ENCODE peak calls at places on chromosomes 4 and X, in seven cellular contexts. One of them, this sample, is unnamed.

GRCh38 chrX:152917969-152918579 is 20.2 kb downstream of the ZNF185 start:
- DNase-seq in CD8-positive, alpha-beta memory T cell: no peak
- DNase-seq in IMR-90: no peak
- DNase-seq in OCI-LY7: no peak
- DNase-seq in aorta: peak; percentile 60
- DNase-seq in ovary: no peak
- DNase-seq in lower lobe of right lung: no peak
- DNase-seq in this sample: no peak

GRCh38 chr4:6354119-6354518 is 84.5 kb downstream of the WFS1 start:
- DNase-seq in CD8-positive, alpha-beta memory T cell: no peak
- DNase-seq in IMR-90: no peak
- DNase-seq in OCI-LY7: no peak
- DNase-seq in aorta: no peak
- DNase-seq in ovary: no peak
- DNase-seq in lower lobe of right lung: no peak
- DNase-seq in this sample: no peak

GRCh38 chr4:115076691-115077090 is 36.7 kb downstream of the NDST4 start:
- DNase-seq in CD8-positive, alpha-beta memory T cell: no peak
- DNase-seq in IMR-90: no peak
- DNase-seq in OCI-LY7: no peak
- DNase-seq in aorta: no peak
- DNase-seq in ovary: no peak
- DNase-seq in lower lobe of right lung: no peak
- DNase-seq in this sample: no peak

GRCh38 chr4:145189981-145190380 is 9.6 kb upstream of the OTUD4 start:
- DNase-seq in CD8-positive, alpha-beta memory T cell: no peak
- DNase-seq in IMR-90: peak; percentile 39
- DNase-seq in OCI-LY7: no peak
- DNase-seq in aorta: no peak
- DNase-seq in ovary: no peak
- DNase-seq in lower lobe of right lung: no peak
- DNase-seq in this sample: no peak

GRCh38 chr4:88090898-88091297 is 67.5 kb downstream of the ABCG2 start:
- DNase-seq in CD8-positive, alpha-beta memory T cell: no peak
- DNase-seq in IMR-90: no peak
- DNase-seq in OCI-LY7: no peak
- DNase-seq in aorta: no peak
- DNase-seq in ovary: no peak
- DNase-seq in lower lobe of right lung: no peak
- DNase-seq in this sample: no peak

GRCh38 chr4:8427262-8427661 is 13.3 kb downstream of the ACOX3 start:
- DNase-seq in CD8-positive, alpha-beta memory T cell: no peak
- DNase-seq in IMR-90: no peak
- DNase-seq in OCI-LY7: no peak
- DNase-seq in aorta: no peak
- DNase-seq in ovary: no peak
- DNase-seq in lower lobe of right lung: no peak
- DNase-seq in this sample: no peak

GRCh38 chr4:158824425-158825274 is 55.8 kb downstream of the FNIP2 start:
- DNase-seq in CD8-positive, alpha-beta memory T cell: no peak
- DNase-seq in IMR-90: peak; percentile 17
- DNase-seq in OCI-LY7: no peak
- DNase-seq in aorta: no peak
- DNase-seq in ovary: no peak
- DNase-seq in lower lobe of right lung: no peak
- DNase-seq in this sample: no peak

GRCh38 chr4:105236202-105236916 is 89.7 kb downstream of the TET2 start:
- DNase-seq in CD8-positive, alpha-beta memory T cell: no peak
- DNase-seq in IMR-90: no peak
- DNase-seq in OCI-LY7: no peak
- DNase-seq in aorta: no peak
- DNase-seq in ovary: no peak
- DNase-seq in lower lobe of right lung: no peak
- DNase-seq in this sample: no peak

GRCh38 chr4:59598233-59598618 is 1601.9 kb upstream of the ADGRL3 start:
- DNase-seq in CD8-positive, alpha-beta memory T cell: no peak
- DNase-seq in IMR-90: no peak
- DNase-seq in OCI-LY7: no peak
- DNase-seq in aorta: no peak
- DNase-seq in ovary: no peak
- DNase-seq in lower lobe of right lung: no peak
- DNase-seq in this sample: no peak

GRCh38 chrX:103338663-103339062 is 8.6 kb downstream of the TCEAL7 start:
- DNase-seq in CD8-positive, alpha-beta memory T cell: no peak
- DNase-seq in IMR-90: no peak
- DNase-seq in OCI-LY7: no peak
- DNase-seq in aorta: no peak
- DNase-seq in ovary: no peak
- DNase-seq in lower lobe of right lung: no peak
- DNase-seq in this sample: no peak

GRCh38 chr4:1830234-1830633 is 25.7 kb downstream of the LETM1 start:
- DNase-seq in CD8-positive, alpha-beta memory T cell: no peak
- DNase-seq in IMR-90: no peak
- DNase-seq in OCI-LY7: no peak
- DNase-seq in aorta: no peak
- DNase-seq in ovary: no peak
- DNase-seq in lower lobe of right lung: no peak
- DNase-seq in this sample: no peak

GRCh38 chr4:1833307-1834046 is 22.5 kb downstream of the LETM1 start:
- DNase-seq in CD8-positive, alpha-beta memory T cell: no peak
- DNase-seq in IMR-90: no peak
- DNase-seq in OCI-LY7: peak; percentile 57
- DNase-seq in aorta: no peak
- DNase-seq in ovary: no peak
- DNase-seq in lower lobe of right lung: no peak
- DNase-seq in this sample: no peak

GRCh38 chr4:1832690-1833089 is 23.3 kb downstream of the LETM1 start:
- DNase-seq in CD8-positive, alpha-beta memory T cell: no peak
- DNase-seq in IMR-90: no peak
- DNase-seq in OCI-LY7: no peak
- DNase-seq in aorta: no peak
- DNase-seq in ovary: no peak
- DNase-seq in lower lobe of right lung: no peak
- DNase-seq in this sample: no peak

GRCh38 chr4:1831331-1831730 is 24.6 kb downstream of the LETM1 start:
- DNase-seq in CD8-positive, alpha-beta memory T cell: no peak
- DNase-seq in IMR-90: no peak
- DNase-seq in OCI-LY7: no peak
- DNase-seq in aorta: no peak
- DNase-seq in ovary: no peak
- DNase-seq in lower lobe of right lung: no peak
- DNase-seq in this sample: no peak

GRCh38 chr4:1830642-1831228 is 25.2 kb downstream of the LETM1 start:
- DNase-seq in CD8-positive, alpha-beta memory T cell: no peak
- DNase-seq in IMR-90: no peak
- DNase-seq in OCI-LY7: no peak
- DNase-seq in aorta: no peak
- DNase-seq in ovary: no peak
- DNase-seq in lower lobe of right lung: no peak
- DNase-seq in this sample: no peak
- H3K4me1 ChIP-seq in CD8-positive, alpha-beta memory T cell: no peaks in the 10 kb centered on the region
- H3K4me1 ChIP-seq in IMR-90: peaks cover 3% of the 10 kb centered on the region
- H3K4me1 ChIP-seq in OCI-LY7: peaks cover 20% of the 10 kb centered on the region
- H3K4me1 ChIP-seq in aorta: no peaks in the 10 kb centered on the region
- H3K4me1 ChIP-seq in ovary: no peaks in the 10 kb centered on the region
- H3K4me1 ChIP-seq in lower lobe of right lung: no peaks in the 10 kb centered on the region
- H3K4me1 ChIP-seq in this sample: no peaks in the 10 kb centered on the region

GRCh38 chrX:9690046-9690445 is 75.6 kb downstream of the GPR143 start:
- DNase-seq in CD8-positive, alpha-beta memory T cell: no peak
- DNase-seq in IMR-90: no peak
- DNase-seq in OCI-LY7: no peak
- DNase-seq in aorta: no peak
- DNase-seq in ovary: no peak
- DNase-seq in lower lobe of right lung: no peak
- DNase-seq in this sample: no peak
- H3K27ac ChIP-seq in CD8-positive, alpha-beta memory T cell: no peak overlapping the region
- H3K27ac ChIP-seq in IMR-90: no peak overlapping the region
- H3K27ac ChIP-seq in OCI-LY7: no peak overlapping the region
- H3K27ac ChIP-seq in aorta: no peak overlapping the region
- H3K27ac ChIP-seq in ovary: no peak overlapping the region
- H3K27ac ChIP-seq in lower lobe of right lung: no peak overlapping the region
- H3K27ac ChIP-seq in this sample: no peak overlapping the region

GRCh38 chrX:30283456-30284200 is 25.6 kb downstream of the NR0B1 start:
- DNase-seq in CD8-positive, alpha-beta memory T cell: no peak
- DNase-seq in IMR-90: peak; percentile 93
- DNase-seq in OCI-LY7: no peak
- DNase-seq in aorta: no peak
- DNase-seq in ovary: no peak
- DNase-seq in lower lobe of right lung: no peak
- DNase-seq in this sample: no peak
- H3K4me3 ChIP-seq in CD8-positive, alpha-beta memory T cell: no peak overlapping the region
- H3K4me3 ChIP-seq in IMR-90: no peak overlapping the region
- H3K4me3 ChIP-seq in OCI-LY7: no peak overlapping the region
- H3K4me3 ChIP-seq in aorta: no peak overlapping the region
- H3K4me3 ChIP-seq in ovary: no peak overlapping the region
- H3K4me3 ChIP-seq in lower lobe of right lung: no peak overlapping the region
- H3K4me3 ChIP-seq in this sample: no peak overlapping the region

GRCh38 chr4:2804449-2804972 is 11.6 kb downstream of the SH3BP2 start:
- DNase-seq in CD8-positive, alpha-beta memory T cell: no peak
- DNase-seq in IMR-90: no peak
- DNase-seq in OCI-LY7: no peak
- DNase-seq in aorta: peak; percentile 46
- DNase-seq in ovary: peak; percentile 17
- DNase-seq in lower lobe of right lung: peak; percentile 39
- DNase-seq in this sample: no peak
- H3K4me1 ChIP-seq in CD8-positive, alpha-beta memory T cell: peaks cover 23% of the 10 kb centered on the region
- H3K4me1 ChIP-seq in IMR-90: peaks cover 29% of the 10 kb centered on the region
- H3K4me1 ChIP-seq in OCI-LY7: peaks cover 17% of the 10 kb centered on the region
- H3K4me1 ChIP-seq in aorta: no peaks in the 10 kb centered on the region
- H3K4me1 ChIP-seq in ovary: peaks cover 28% of the 10 kb centered on the region
- H3K4me1 ChIP-seq in lower lobe of right lung: peaks cover 92% of the 10 kb centered on the region
- H3K4me1 ChIP-seq in this sample: peaks cover 78% of the 10 kb centered on the region

DNA sequence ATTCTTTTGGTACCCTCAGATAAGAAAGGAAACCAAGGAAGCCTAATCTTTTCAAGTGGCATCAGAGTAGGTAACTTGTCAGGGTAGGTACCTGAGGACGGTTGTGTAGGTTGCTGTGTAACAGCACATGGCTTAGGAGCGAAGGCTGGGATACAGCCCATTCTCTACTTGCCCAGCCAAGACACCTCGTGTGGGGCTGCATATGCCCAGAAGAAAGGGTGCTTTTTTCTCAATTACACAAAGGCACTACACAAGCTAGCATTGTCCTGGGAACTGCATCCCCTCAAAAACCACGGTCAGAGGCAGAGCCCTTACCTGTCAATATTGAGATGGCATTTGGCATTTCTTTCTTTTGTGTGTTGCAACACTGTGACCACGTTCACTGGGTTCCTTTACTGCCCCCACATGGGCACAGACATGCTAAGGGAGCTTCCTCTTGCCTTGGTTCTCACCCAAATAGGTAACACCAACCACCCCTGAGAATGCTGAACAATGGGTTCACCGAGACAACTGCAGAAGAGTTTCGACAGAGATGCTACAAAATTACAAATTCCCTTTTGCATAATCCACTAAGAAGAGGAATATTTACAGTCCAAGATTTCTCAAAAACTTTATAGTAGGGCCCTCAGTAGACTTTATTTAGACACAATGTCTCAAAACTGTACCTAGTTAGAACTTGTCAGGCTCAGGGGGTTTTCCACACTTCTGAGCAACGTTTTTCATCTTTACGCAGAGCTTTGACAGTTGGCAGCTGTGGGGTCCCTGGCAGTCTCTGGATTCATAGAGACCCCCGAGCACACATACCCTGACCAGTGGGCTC is 35.8 kb upstream of the TNIP3 start:
- DNase-seq in CD8-positive, alpha-beta memory T cell: peak; percentile 18
- DNase-seq in IMR-90: no peak
- DNase-seq in OCI-LY7: no peak
- DNase-seq in aorta: no peak
- DNase-seq in ovary: no peak
- DNase-seq in lower lobe of right lung: no peak
- DNase-seq in this sample: no peak
- H3K27ac ChIP-seq in CD8-positive, alpha-beta memory T cell: no peak overlapping the region
- H3K27ac ChIP-seq in IMR-90: no peak overlapping the region
- H3K27ac ChIP-seq in OCI-LY7: no peak overlapping the region
- H3K27ac ChIP-seq in aorta: no peak overlapping the region
- H3K27ac ChIP-seq in ovary: no peak overlapping the region
- H3K27ac ChIP-seq in lower lobe of right lung: no peak overlapping the region
- H3K27ac ChIP-seq in this sample: no peak overlapping the region

GRCh38 chrX:9052081-9052480 is 18.2 kb upstream of the FAM9B start:
- DNase-seq in CD8-positive, alpha-beta memory T cell: no peak
- DNase-seq in IMR-90: no peak
- DNase-seq in OCI-LY7: no peak
- DNase-seq in aorta: no peak
- DNase-seq in ovary: no peak
- DNase-seq in lower lobe of right lung: no peak
- DNase-seq in this sample: no peak
- H3K4me3 ChIP-seq in CD8-positive, alpha-beta memory T cell: no peak overlapping the region
- H3K4me3 ChIP-seq in IMR-90: no peak overlapping the region
- H3K4me3 ChIP-seq in OCI-LY7: no peak overlapping the region
- H3K4me3 ChIP-seq in aorta: no peak overlapping the region
- H3K4me3 ChIP-seq in ovary: no peak overlapping the region
- H3K4me3 ChIP-seq in lower lobe of right lung: no peak overlapping the region
- H3K4me3 ChIP-seq in this sample: no peak overlapping the region

DNA sequence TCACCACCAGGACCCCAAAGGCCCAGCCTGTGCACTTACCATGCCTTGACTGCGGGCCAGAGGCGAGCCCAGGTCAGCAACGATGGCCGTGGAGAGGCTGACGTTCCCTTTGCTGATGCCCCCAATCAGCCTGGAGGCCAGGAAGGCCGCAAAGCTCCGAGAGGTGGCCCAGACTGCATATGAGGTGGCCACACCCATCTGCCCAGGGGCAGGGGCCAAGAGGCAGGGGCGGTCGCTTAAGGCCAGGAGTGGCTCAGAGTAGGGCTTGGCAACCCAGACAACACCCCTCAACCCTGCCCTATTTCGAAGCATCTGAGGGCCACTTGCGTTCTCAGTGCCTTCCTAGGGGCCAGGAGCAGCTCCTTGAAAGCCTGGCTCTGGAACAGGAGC is 30.6 kb downstream of the NOP14 start:
- DNase-seq in CD8-positive, alpha-beta memory T cell: no peak
- DNase-seq in IMR-90: no peak
- DNase-seq in OCI-LY7: no peak
- DNase-seq in aorta: peak; percentile 52
- DNase-seq in ovary: no peak
- DNase-seq in lower lobe of right lung: no peak
- DNase-seq in this sample: no peak
- H3K4me1 ChIP-seq in CD8-positive, alpha-beta memory T cell: peaks cover 52% of the 10 kb centered on the region
- H3K4me1 ChIP-seq in IMR-90: peaks cover 16% of the 10 kb centered on the region
- H3K4me1 ChIP-seq in OCI-LY7: peaks cover 52% of the 10 kb centered on the region
- H3K4me1 ChIP-seq in aorta: no peaks in the 10 kb centered on the region
- H3K4me1 ChIP-seq in ovary: peaks cover 8% of the 10 kb centered on the region
- H3K4me1 ChIP-seq in lower lobe of right lung: peaks cover 74% of the 10 kb centered on the region
- H3K4me1 ChIP-seq in this sample: peaks cover 58% of the 10 kb centered on the region

DNA sequence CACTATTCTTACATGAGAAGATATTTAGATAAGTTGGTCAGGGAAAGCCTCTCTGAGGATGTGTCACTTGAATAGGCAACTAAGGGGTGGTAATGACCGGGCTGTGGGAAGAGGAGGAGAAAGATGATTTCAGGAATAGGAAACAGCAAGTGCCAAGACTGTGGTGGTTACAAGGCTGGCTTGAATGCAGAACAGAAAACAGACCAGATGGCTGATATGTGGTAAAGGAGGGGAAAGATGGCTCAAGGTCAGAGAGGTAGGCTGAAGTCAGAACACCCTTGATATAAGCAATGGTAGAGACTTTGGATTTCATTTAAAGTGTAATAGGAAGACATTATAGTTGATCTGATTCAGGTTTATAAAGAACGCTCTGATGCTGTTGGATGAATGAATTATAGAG is 15.0 kb downstream of the TLR7 start:
- DNase-seq in CD8-positive, alpha-beta memory T cell: no peak
- DNase-seq in IMR-90: no peak
- DNase-seq in OCI-LY7: no peak
- DNase-seq in aorta: no peak
- DNase-seq in ovary: no peak
- DNase-seq in lower lobe of right lung: no peak
- DNase-seq in this sample: no peak
- H3K27ac ChIP-seq in CD8-positive, alpha-beta memory T cell: no peak overlapping the region
- H3K27ac ChIP-seq in IMR-90: no peak overlapping the region
- H3K27ac ChIP-seq in OCI-LY7: no peak overlapping the region
- H3K27ac ChIP-seq in aorta: no peak overlapping the region
- H3K27ac ChIP-seq in ovary: no peak overlapping the region
- H3K27ac ChIP-seq in lower lobe of right lung: no peak overlapping the region
- H3K27ac ChIP-seq in this sample: no peak overlapping the region